ENCODE peak calls at places on chromosome 19, in seven cellular contexts. One of them, this sample, is unnamed.

GRCh38 chr19:3783660-3784584 is 2.3 kb downstream of the MATK start:
- DNase-seq in body of pancreas: no peak
- DNase-seq in psoas muscle: no peak
- DNase-seq in mammary epithelial cell: no peak
- DNase-seq in lower lobe of right lung: no peak
- DNase-seq in upper lobe of right lung: peak; percentile 64
- DNase-seq in left lung: peak; percentile 73
- DNase-seq in this sample: no peak

GRCh38 chr19:45251452-45252354 is 632 bp downstream of the MARK4 start:
- DNase-seq in body of pancreas: peak; percentile 34
- DNase-seq in psoas muscle: peak; percentile 59
- DNase-seq in mammary epithelial cell: no peak
- DNase-seq in lower lobe of right lung: peak; percentile 55
- DNase-seq in upper lobe of right lung: no peak
- DNase-seq in left lung: peak; percentile 81
- DNase-seq in this sample: peak; percentile 35

GRCh38 chr19:21149877-21150276 is 8.0 kb downstream of the ZNF431 start:
- DNase-seq in body of pancreas: no peak
- DNase-seq in psoas muscle: no peak
- DNase-seq in mammary epithelial cell: no peak
- DNase-seq in lower lobe of right lung: no peak
- DNase-seq in upper lobe of right lung: no peak
- DNase-seq in left lung: no peak
- DNase-seq in this sample: no peak

GRCh38 chr19:47434088-47434487 is 14.8 kb upstream of the MEIS3 start:
- DNase-seq in body of pancreas: no peak
- DNase-seq in psoas muscle: peak; percentile 10
- DNase-seq in mammary epithelial cell: no peak
- DNase-seq in lower lobe of right lung: peak; percentile 24
- DNase-seq in upper lobe of right lung: no peak
- DNase-seq in left lung: no peak
- DNase-seq in this sample: no peak

GRCh38 chr19:4186087-4186993 is 3.9 kb downstream of the ANKRD24 start:
- DNase-seq in body of pancreas: peak; percentile 81
- DNase-seq in psoas muscle: peak; percentile 78
- DNase-seq in mammary epithelial cell: peak; percentile 56
- DNase-seq in lower lobe of right lung: peak; percentile 73
- DNase-seq in upper lobe of right lung: peak; percentile 80
- DNase-seq in left lung: no peak
- DNase-seq in this sample: peak; percentile 84

GRCh38 chr19:31342926-31343325 is 6.3 kb downstream of the TSHZ3 start:
- DNase-seq in body of pancreas: no peak
- DNase-seq in psoas muscle: no peak
- DNase-seq in mammary epithelial cell: no peak
- DNase-seq in lower lobe of right lung: no peak
- DNase-seq in upper lobe of right lung: no peak
- DNase-seq in left lung: no peak
- DNase-seq in this sample: no peak

GRCh38 chr19:50817941-50818858 is 5.4 kb downstream of the KLK1 start:
- DNase-seq in body of pancreas: peak; percentile 94
- DNase-seq in psoas muscle: peak; percentile 63
- DNase-seq in mammary epithelial cell: no peak
- DNase-seq in lower lobe of right lung: peak; percentile 68
- DNase-seq in upper lobe of right lung: peak; percentile 73
- DNase-seq in left lung: peak; percentile 83
- DNase-seq in this sample: peak; percentile 26

GRCh38 chr19:17321655-17322489 is 12.5 kb downstream of the DDA1 start:
- DNase-seq in body of pancreas: no peak
- DNase-seq in psoas muscle: no peak
- DNase-seq in mammary epithelial cell: no peak
- DNase-seq in lower lobe of right lung: no peak
- DNase-seq in upper lobe of right lung: no peak
- DNase-seq in left lung: no peak
- DNase-seq in this sample: no peak

GRCh38 chr19:31350033-31350692 is 927 bp upstream of the TSHZ3 start:
- DNase-seq in body of pancreas: no peak
- DNase-seq in psoas muscle: peak; percentile 63
- DNase-seq in mammary epithelial cell: no peak
- DNase-seq in lower lobe of right lung: no peak
- DNase-seq in upper lobe of right lung: no peak
- DNase-seq in left lung: no peak
- DNase-seq in this sample: no peak

GRCh38 chr19:10913716-10914340 is 14.6 kb downstream of the YIPF2 start:
- DNase-seq in body of pancreas: no peak
- DNase-seq in psoas muscle: no peak
- DNase-seq in mammary epithelial cell: no peak
- DNase-seq in lower lobe of right lung: no peak
- DNase-seq in upper lobe of right lung: no peak
- DNase-seq in left lung: no peak
- DNase-seq in this sample: no peak

GRCh38 chr19:22052644-22053013 is 345 bp downstream of the ZNF257 start:
- DNase-seq in body of pancreas: no peak
- DNase-seq in psoas muscle: peak; percentile 46
- DNase-seq in mammary epithelial cell: no peak
- DNase-seq in lower lobe of right lung: no peak
- DNase-seq in upper lobe of right lung: no peak
- DNase-seq in left lung: peak; percentile 78
- DNase-seq in this sample: no peak

GRCh38 chr19:8605514-8605913 is 5.0 kb downstream of the ADAMTS10 start:
- DNase-seq in body of pancreas: no peak
- DNase-seq in psoas muscle: no peak
- DNase-seq in mammary epithelial cell: no peak
- DNase-seq in lower lobe of right lung: no peak
- DNase-seq in upper lobe of right lung: no peak
- DNase-seq in left lung: peak; percentile 73
- DNase-seq in this sample: no peak

GRCh38 chr19:5023128-5023571 is 54.2 kb downstream of the KDM4B start:
- DNase-seq in body of pancreas: no peak
- DNase-seq in psoas muscle: peak; percentile 67
- DNase-seq in mammary epithelial cell: no peak
- DNase-seq in lower lobe of right lung: no peak
- DNase-seq in upper lobe of right lung: no peak
- DNase-seq in left lung: no peak
- DNase-seq in this sample: no peak

GRCh38 chr19:49019242-49019932 is 2.5 kb upstream of the LHB start:
- DNase-seq in body of pancreas: peak; percentile 90
- DNase-seq in psoas muscle: peak; percentile 90
- DNase-seq in mammary epithelial cell: peak; percentile 29
- DNase-seq in lower lobe of right lung: peak; percentile 92
- DNase-seq in upper lobe of right lung: peak; percentile 94
- DNase-seq in left lung: peak; percentile 90
- DNase-seq in this sample: peak; percentile 50
- TF ChIP-seq CTCF in body of pancreas: no peak
- TF ChIP-seq CTCF in psoas muscle: no peak
- TF ChIP-seq CTCF in mammary epithelial cell: no peak
- TF ChIP-seq CTCF in lower lobe of right lung: no peak
- TF ChIP-seq CTCF in upper lobe of right lung: no peak
- TF ChIP-seq CTCF in left lung: no peak
- TF ChIP-seq CTCF in this sample: no peak

DNA sequence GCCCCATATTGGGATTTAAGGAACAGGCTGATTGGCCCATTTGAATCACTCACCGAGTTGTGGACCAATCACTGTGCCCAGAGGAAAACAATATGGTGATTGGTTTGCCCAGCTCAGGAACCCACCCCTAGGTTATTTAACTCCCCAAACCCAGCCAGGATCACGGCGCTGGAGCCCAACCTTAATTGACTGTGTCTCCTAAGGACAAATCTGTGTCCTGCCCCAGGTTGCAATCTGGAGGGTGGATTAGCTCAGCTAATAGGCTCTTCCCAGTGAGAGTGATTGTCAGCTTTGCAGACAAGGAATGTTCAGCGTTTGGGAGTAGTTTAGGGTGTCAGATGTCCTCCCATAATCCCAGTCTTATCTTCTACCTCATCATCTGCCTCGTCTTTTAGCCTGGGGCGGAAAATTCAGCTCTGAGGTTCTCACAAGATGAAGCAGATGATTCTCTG is 3.5 kb upstream of the ZNF358 start:
- DNase-seq in body of pancreas: no peak
- DNase-seq in psoas muscle: no peak
- DNase-seq in mammary epithelial cell: no peak
- DNase-seq in lower lobe of right lung: no peak
- DNase-seq in upper lobe of right lung: no peak
- DNase-seq in left lung: peak; percentile 24
- DNase-seq in this sample: no peak
- H3K27ac ChIP-seq in body of pancreas: no peak overlapping the region
- H3K27ac ChIP-seq in psoas muscle: no peak overlapping the region
- H3K27ac ChIP-seq in mammary epithelial cell: no peak overlapping the region
- H3K27ac ChIP-seq in lower lobe of right lung: no peak overlapping the region
- H3K27ac ChIP-seq in upper lobe of right lung: no peak overlapping the region
- H3K27ac ChIP-seq in left lung: no peak overlapping the region
- H3K27ac ChIP-seq in this sample: no peak overlapping the region

DNA sequence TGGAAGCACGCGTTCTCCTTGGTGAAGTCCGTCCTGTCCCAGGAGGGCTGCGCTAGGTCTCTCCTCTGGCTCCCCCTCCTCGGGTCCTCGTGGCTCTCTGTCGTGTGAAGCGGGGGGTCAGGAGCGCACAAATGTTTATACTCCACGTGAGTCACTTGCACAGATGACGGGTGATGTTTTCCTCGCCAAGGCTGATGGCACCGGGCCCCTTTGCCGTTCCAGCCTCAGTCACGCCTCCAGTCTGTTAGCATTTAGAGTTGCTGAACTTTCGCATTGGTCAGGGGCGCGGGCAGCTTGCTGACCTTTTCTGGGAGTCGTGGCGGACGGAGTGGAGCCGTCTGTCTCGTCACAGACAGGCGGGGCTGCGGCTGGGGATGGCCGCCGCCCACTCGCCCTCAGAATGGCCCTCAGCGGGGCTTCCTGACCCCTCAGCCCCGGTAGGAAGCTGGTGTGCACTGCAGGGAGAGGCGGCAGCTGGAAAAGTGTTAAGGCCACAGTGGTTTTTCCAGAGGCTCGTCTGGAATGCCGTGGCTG is 13.7 kb downstream of the KLHL26 start:
- DNase-seq in body of pancreas: peak; percentile 42
- DNase-seq in psoas muscle: peak; percentile 92
- DNase-seq in mammary epithelial cell: no peak
- DNase-seq in lower lobe of right lung: no peak
- DNase-seq in upper lobe of right lung: no peak
- DNase-seq in left lung: no peak
- DNase-seq in this sample: no peak
- H3K4me1 ChIP-seq in body of pancreas: no peaks in the 10 kb centered on the region
- H3K4me1 ChIP-seq in psoas muscle: peaks cover 39% of the 10 kb centered on the region
- H3K4me1 ChIP-seq in mammary epithelial cell: peaks cover 32% of the 10 kb centered on the region
- H3K4me1 ChIP-seq in lower lobe of right lung: peaks cover 40% of the 10 kb centered on the region
- H3K4me1 ChIP-seq in upper lobe of right lung: peaks cover 30% of the 10 kb centered on the region
- H3K4me1 ChIP-seq in left lung: peaks cover 38% of the 10 kb centered on the region
- H3K4me1 ChIP-seq in this sample: peaks cover 27% of the 10 kb centered on the region

DNA sequence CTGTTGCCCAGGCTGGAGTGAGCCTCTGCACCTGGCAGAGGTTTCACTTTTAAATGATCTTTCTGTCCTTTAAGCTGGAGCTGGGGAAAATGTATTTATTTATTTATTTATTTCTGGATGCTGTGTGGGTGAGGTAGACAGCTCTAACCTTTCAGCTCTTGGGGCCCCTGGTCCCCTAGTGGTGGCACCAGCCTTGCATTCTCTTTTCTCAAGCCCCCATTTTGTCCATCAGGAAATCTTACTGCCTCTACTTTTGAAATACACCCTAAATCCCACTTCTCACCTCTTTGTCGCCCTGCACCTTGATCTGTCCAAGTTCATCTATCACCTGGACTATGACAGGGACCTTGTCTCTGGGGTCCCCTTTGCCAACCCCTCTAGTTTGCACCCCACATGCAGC is 2.1 kb upstream of the B9D2 start:
- DNase-seq in body of pancreas: no peak
- DNase-seq in psoas muscle: no peak
- DNase-seq in mammary epithelial cell: no peak
- DNase-seq in lower lobe of right lung: no peak
- DNase-seq in upper lobe of right lung: no peak
- DNase-seq in left lung: no peak
- DNase-seq in this sample: no peak
- TF ChIP-seq CTCF in body of pancreas: no peak
- TF ChIP-seq CTCF in psoas muscle: no peak
- TF ChIP-seq CTCF in mammary epithelial cell: peak; percentile 10
- TF ChIP-seq CTCF in lower lobe of right lung: peak; percentile 10
- TF ChIP-seq CTCF in upper lobe of right lung: no peak
- TF ChIP-seq CTCF in left lung: no peak
- TF ChIP-seq CTCF in this sample: peak; percentile 14

GRCh38 chr19:6271251-6271650 is 8.5 kb downstream of the MLLT1 start:
- DNase-seq in body of pancreas: no peak
- DNase-seq in psoas muscle: no peak
- DNase-seq in mammary epithelial cell: no peak
- DNase-seq in lower lobe of right lung: no peak
- DNase-seq in upper lobe of right lung: no peak
- DNase-seq in left lung: no peak
- DNase-seq in this sample: peak; percentile 49
- H3K27ac ChIP-seq in body of pancreas: peak overlapping the region; percentile 90
- H3K27ac ChIP-seq in psoas muscle: peak overlapping the region; percentile 94
- H3K27ac ChIP-seq in mammary epithelial cell: no peak overlapping the region
- H3K27ac ChIP-seq in lower lobe of right lung: peak overlapping the region; percentile 89
- H3K27ac ChIP-seq in upper lobe of right lung: peak overlapping the region; percentile 87
- H3K27ac ChIP-seq in left lung: peak overlapping the region; percentile 85
- H3K27ac ChIP-seq in this sample: peak overlapping the region; percentile 91

DNA sequence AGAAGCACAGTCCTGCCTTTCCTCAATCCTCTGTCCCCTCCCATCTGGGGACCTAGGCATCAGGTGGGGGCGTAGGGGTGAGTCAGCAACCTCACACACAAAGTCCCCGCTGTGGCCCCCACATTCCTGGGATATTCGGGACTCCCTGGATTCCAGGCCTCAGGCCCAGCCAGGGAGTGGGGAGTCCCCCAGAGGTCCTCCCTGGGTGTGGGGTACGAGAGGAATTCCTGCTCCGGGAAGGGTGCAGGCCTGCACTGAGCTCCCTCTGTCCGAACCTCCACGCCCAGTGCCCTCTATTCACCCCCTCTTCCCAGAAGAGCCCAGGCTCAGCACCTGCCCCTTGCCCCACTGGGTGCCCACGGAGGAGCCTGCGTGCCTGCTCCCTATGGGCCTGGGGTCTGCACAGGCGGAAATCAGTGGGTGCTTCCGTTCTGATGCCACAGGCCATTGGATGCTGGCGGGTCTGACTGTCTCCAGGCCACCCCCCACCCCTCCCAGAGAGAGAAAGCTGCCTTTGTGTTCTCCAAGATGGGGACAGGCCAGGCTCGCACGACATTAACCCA is 3.4 kb downstream of the CADM4 start:
- DNase-seq in body of pancreas: no peak
- DNase-seq in psoas muscle: no peak
- DNase-seq in mammary epithelial cell: no peak
- DNase-seq in lower lobe of right lung: no peak
- DNase-seq in upper lobe of right lung: no peak
- DNase-seq in left lung: no peak
- DNase-seq in this sample: no peak
- H3K4me1 ChIP-seq in body of pancreas: peaks cover 19% of the 10 kb centered on the region
- H3K4me1 ChIP-seq in psoas muscle: no peaks in the 10 kb centered on the region
- H3K4me1 ChIP-seq in mammary epithelial cell: peaks cover 34% of the 10 kb centered on the region
- H3K4me1 ChIP-seq in lower lobe of right lung: peaks cover 8% of the 10 kb centered on the region
- H3K4me1 ChIP-seq in upper lobe of right lung: no peaks in the 10 kb centered on the region
- H3K4me1 ChIP-seq in left lung: peaks cover 7% of the 10 kb centered on the region
- H3K4me1 ChIP-seq in this sample: peaks cover 6% of the 10 kb centered on the region

DNA sequence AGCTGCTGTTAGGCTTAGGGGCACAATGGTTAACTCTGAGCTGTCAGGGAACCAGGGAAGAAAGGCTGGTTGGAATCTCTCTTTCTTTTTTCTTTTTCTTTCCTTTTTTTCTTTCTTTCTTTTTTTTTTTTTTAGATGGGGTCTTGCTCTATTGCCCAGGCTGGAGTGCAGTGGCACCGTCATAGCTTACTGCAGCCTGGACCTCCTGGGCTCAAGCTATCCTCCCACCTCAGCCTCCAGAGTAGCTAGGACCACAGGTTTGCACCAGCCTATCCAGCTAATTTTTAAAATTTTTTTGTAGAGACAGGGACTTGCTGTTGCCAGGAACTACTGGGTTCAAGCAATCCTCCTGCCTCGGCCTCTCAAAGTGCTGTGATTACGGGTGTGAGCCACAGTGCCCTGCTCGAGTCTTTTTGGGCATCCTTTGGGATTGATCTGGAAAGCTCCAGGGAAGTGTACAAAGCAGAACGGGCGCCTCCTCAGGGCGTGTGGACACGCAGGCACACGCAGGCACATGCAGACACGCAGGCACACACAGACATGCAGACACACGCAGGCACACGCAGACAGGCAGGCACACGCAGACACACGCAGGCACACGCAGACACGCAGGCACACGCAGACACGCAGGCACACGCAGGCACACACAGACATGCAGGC is 99.2 kb downstream of the GADD45B start:
- DNase-seq in body of pancreas: no peak
- DNase-seq in psoas muscle: no peak
- DNase-seq in mammary epithelial cell: no peak
- DNase-seq in lower lobe of right lung: no peak
- DNase-seq in upper lobe of right lung: peak; percentile 28
- DNase-seq in left lung: no peak
- DNase-seq in this sample: no peak
- TF ChIP-seq CTCF in body of pancreas: no peak
- TF ChIP-seq CTCF in psoas muscle: no peak
- TF ChIP-seq CTCF in mammary epithelial cell: no peak
- TF ChIP-seq CTCF in lower lobe of right lung: no peak
- TF ChIP-seq CTCF in upper lobe of right lung: no peak
- TF ChIP-seq CTCF in left lung: no peak
- TF ChIP-seq CTCF in this sample: no peak

This sample was measured in cardiac muscle cell.